ENCODE peak calls at places on chromosome 21, in six cellular contexts. Y, T, R, G, B and U are unnamed samples.

GRCh38 chr21:35136586-35137254 is 87.6 kb upstream of the RUNX1 start:
- DNase-seq in Y (peak; percentile 29), T (no peak), R (no peak), G (no peak), B (peak; percentile 62), U (no peak)

GRCh38 chr21:28215214-28215954 is 777.3 kb downstream of the LTN1 start:
- DNase-seq in Y (peak; percentile 89), T (no peak), R (no peak), G (peak; percentile 18), B (peak; percentile 69), U (no peak)

GRCh38 chr21:21003701-21004100 is 5.5 kb downstream of the NCAM2 start:
- DNase-seq in Y (peak; percentile 57), T (peak; percentile 24), R (no peak), G (no peak), B (peak; percentile 37), U (no peak)

GRCh38 chr21:25005388-25005787 is 601.9 kb downstream of the MRPL39 start:
- DNase-seq in Y (no peak), T (no peak), R (no peak), G (no peak), B (peak; percentile 12), U (no peak)

GRCh38 chr21:27275294-27275927 is 308.5 kb upstream of the ADAMTS5 start:
- DNase-seq in Y (peak; percentile 78), T (no peak), R (no peak), G (no peak), B (peak; percentile 88), U (no peak)

GRCh38 chr21:25571726-25572121 is 35.6 kb downstream of the MRPL39 start:
- DNase-seq in Y (no peak), T (no peak), R (no peak), G (no peak), B (no peak), U (no peak)

GRCh38 chr21:26169061-26169610 is 1.4 kb downstream of the APP start:
- DNase-seq in Y (peak; percentile 79), T (no peak), R (no peak), G (peak; percentile 41), B (peak; percentile 71), U (no peak)

GRCh38 chr21:35416866-35417453 is 367.9 kb upstream of the RUNX1 start:
- DNase-seq in Y (no peak), T (no peak), R (no peak), G (no peak), B (no peak), U (no peak)

GRCh38 chr21:34201441-34201838 is 128.1 kb downstream of the MRPS6 start:
- DNase-seq in Y (no peak), T (no peak), R (no peak), G (no peak), B (no peak), U (no peak)

GRCh38 chr21:32371913-32372314 is 20.9 kb downstream of the URB1 start:
- DNase-seq in Y (peak; percentile 86), T (no peak), R (peak; percentile 62), G (peak; percentile 21), B (peak; percentile 83), U (no peak)

GRCh38 chr21:25953659-25954058 is 216.9 kb downstream of the APP start:
- DNase-seq in Y (no peak), T (no peak), R (no peak), G (no peak), B (no peak), U (no peak)

GRCh38 chr21:28025111-28025510 is 967.6 kb downstream of the LTN1 start:
- DNase-seq in Y (no peak), T (no peak), R (no peak), G (no peak), B (no peak), U (no peak)

GRCh38 chr21:35505067-35505466 is 456.0 kb upstream of the RUNX1 start:
- DNase-seq in Y (no peak), T (peak; percentile 53), R (no peak), G (no peak), B (no peak), U (no peak)

GRCh38 chr21:32807717-32808380 is 36.3 kb upstream of the PAXBP1 start:
- DNase-seq in Y (peak; percentile 76), T (no peak), R (no peak), G (no peak), B (peak; percentile 38), U (no peak)

GRCh38 chr21:15631342-15631741 is 98.4 kb upstream of the USP25 start:
- DNase-seq in Y (peak; percentile 66), T (no peak), R (no peak), G (no peak), B (peak; percentile 71), U (no peak)

GRCh38 chr21:31905444-31906400 is 32.9 kb downstream of the HUNK start:
- DNase-seq in Y (no peak), T (no peak), R (no peak), G (no peak), B (peak; percentile 38), U (no peak)

GRCh38 chr21:44952929-44953627 is 13.2 kb downstream of the SLX9 start:
- DNase-seq in Y (no peak), T (no peak), R (peak; percentile 69), G (no peak), B (no peak), U (peak; percentile 60)
- H3K4me1 ChIP-seq in Y (peaks cover 15% of the 10 kb centered on the region), T (no peaks in the 10 kb centered on the region), R (peaks cover 10% of the 10 kb centered on the region), G (peaks cover 68% of the 10 kb centered on the region), B (peaks cover under 1% of the 10 kb centered on the region), U (peaks cover 7% of the 10 kb centered on the region)

GRCh38 chr21:38806153-38806941 is 618 bp downstream of the ETS2 start:
- DNase-seq in Y (no peak), T (peak; percentile 55), R (peak; percentile 90), G (peak; percentile 32), B (no peak), U (peak; percentile 80)
- H3K4me1 ChIP-seq in Y (peaks cover 7% of the 10 kb centered on the region), T (peaks cover 55% of the 10 kb centered on the region), R (peaks cover 10% of the 10 kb centered on the region), G (peaks cover under 1% of the 10 kb centered on the region), B (peaks cover 31% of the 10 kb centered on the region), U (peaks cover 34% of the 10 kb centered on the region)

DNA sequence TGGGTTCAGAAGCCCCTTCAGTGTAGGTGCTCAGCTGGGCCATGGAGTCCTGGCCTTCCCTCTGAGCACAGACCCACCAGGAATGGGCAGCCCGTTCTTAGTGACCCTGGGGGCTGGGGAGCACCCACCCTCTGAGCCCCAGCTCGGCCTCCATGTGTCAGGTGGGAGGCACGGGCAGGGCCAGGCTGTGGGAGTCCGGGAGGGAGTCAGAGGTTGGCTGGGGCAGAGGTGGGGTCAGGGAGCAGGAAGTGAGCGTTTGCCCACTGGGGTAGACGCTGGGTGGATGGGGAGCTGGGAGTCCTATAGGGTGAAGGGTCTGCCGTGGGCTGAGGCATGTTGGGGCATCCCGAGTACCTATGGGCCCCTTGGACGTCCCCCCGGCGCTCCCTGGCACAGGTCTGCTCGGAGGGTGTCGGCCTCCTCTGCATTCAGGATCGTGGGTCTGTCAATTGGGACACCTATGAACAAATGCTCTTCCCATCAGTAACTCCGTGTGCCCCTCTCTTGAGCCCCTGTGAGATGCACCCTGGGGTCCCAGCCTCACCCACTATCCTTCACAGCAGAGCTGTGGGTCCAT is 30.5 kb downstream of the COL18A1 start:
- DNase-seq in Y (no peak), T (no peak), R (no peak), G (no peak), B (no peak), U (no peak)
- H3K4me1 ChIP-seq in Y (peaks cover 32% of the 10 kb centered on the region), T (peaks cover 4% of the 10 kb centered on the region), R (peaks cover 19% of the 10 kb centered on the region), G (peaks cover 43% of the 10 kb centered on the region), B (peaks cover 39% of the 10 kb centered on the region), U (peaks cover 10% of the 10 kb centered on the region)

GRCh38 chr21:40840441-40840840 is 6.5 kb downstream of the DSCAM start:
- DNase-seq in Y (no peak), T (no peak), R (no peak), G (no peak), B (no peak), U (no peak)

GRCh38 chr21:40837456-40837855 is 9.5 kb downstream of the DSCAM start:
- DNase-seq in Y (no peak), T (no peak), R (no peak), G (no peak), B (no peak), U (no peak)

GRCh38 chr21:40841524-40842196 is 5.3 kb downstream of the DSCAM start:
- DNase-seq in Y (no peak), T (no peak), R (peak; percentile 74), G (peak; percentile 47), B (no peak), U (peak; percentile 80)

GRCh38 chr21:40842197-40842552 is 4.8 kb downstream of the DSCAM start:
- DNase-seq in Y (no peak), T (no peak), R (no peak), G (no peak), B (no peak), U (no peak)

DNA sequence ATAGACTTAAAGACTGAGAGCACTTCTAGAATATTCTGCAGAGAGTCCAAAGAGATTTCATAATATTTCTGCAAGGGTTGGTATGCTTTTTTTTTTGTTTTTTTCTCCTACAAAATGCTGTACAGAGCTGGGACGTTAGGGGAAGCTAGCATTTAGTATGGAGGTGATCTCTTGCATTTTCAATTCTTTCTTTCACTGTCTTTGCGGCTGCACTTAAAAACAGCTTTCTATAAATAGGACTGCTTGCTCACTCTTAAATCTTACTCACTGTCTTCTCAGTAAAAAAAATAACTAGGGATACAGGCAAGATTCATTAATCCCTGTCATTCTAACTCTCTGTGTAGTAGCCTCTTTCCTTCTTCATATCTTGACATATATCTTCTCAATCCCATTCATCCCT is 7.4 kb downstream of the DSCAM start:
- DNase-seq in Y (no peak), T (no peak), R (no peak), G (no peak), B (no peak), U (no peak)
- H3K4me1 ChIP-seq in Y (peaks cover 8% of the 10 kb centered on the region), T (no peaks in the 10 kb centered on the region), R (no peaks in the 10 kb centered on the region), G (peaks cover 4% of the 10 kb centered on the region), B (no peaks in the 10 kb centered on the region), U (no peaks in the 10 kb centered on the region)

DNA sequence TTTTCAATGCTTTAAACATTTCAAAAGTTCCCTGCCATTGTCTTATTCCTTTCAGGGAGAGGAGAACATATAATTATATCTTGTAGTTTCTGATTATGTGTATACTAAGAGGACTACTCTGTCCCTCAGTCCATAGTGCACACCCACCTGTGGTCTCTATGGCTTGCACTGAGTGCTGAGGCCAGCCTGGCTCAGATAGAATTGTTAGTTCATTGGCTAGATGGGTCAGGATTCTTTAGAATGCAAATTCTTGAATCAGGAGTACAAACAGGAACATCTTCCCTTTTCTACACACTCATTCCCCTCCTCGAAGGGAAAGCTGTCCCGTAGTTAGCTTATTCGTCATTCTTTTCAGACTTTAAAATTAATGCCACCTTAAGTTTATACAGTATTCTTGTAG is 8.2 kb downstream of the BACH1 start:
- DNase-seq in Y (no peak), T (no peak), R (no peak), G (no peak), B (no peak), U (no peak)
- H3K4me1 ChIP-seq in Y (peaks cover 29% of the 10 kb centered on the region), T (peaks cover 12% of the 10 kb centered on the region), R (peaks cover 48% of the 10 kb centered on the region), G (peaks cover 19% of the 10 kb centered on the region), B (peaks cover 23% of the 10 kb centered on the region), U (peaks cover 50% of the 10 kb centered on the region)

DNA sequence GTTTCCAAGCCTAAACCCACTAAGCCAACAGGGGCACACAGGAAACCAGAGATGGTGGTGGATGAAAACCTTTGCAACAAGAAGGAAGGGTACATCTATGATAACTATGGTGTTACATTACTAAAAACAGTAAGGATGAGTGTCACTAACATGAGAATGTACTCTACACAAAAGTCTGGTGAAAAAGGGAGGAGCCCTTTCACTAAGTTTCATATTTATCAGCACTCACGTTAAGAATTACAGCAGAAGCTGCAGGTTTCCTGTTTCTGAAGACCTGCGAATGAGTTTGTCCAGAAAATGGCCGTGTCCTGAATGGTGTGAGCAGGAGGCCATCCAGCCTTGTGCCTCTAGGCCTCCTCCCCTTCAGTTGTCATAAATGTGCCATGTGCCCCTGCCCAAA is 17.8 kb downstream of the ABCG1 start:
- DNase-seq in Y (no peak), T (no peak), R (no peak), G (no peak), B (no peak), U (no peak)
- H3K4me1 ChIP-seq in Y (peaks cover 34% of the 10 kb centered on the region), T (peaks cover 76% of the 10 kb centered on the region), R (peaks cover 78% of the 10 kb centered on the region), G (peaks cover 64% of the 10 kb centered on the region), B (peaks cover 21% of the 10 kb centered on the region), U (peaks cover 64% of the 10 kb centered on the region)